ENCODE peak calls at places on chromosomes 11 and 22, in six cellular contexts. S is lower lobe of right lung; P is mesendoderm; Z is DND-41; T is CD8-positive, alpha-beta memory T cell; O is pancreas. U is an unnamed sample.

GRCh38 chr11:45658292-45658991 is 7.0 kb downstream of the CHST1 start:
- DNase-seq in S (no peak), P (peak; percentile 80), Z (peak; percentile 54), T (no peak), O (peak; percentile 15), U (no peak)

GRCh38 chr22:44338906-44339305 is 26.2 kb upstream of the SHISAL1 start:
- DNase-seq in S (no peak), P (no peak), Z (no peak), T (no peak), O (no peak), U (no peak)

GRCh38 chr22:22770280-22770871 is 117.2 kb upstream of the IGLL5 start:
- DNase-seq in S (no peak), P (peak; percentile 59), Z (peak; percentile 61), T (peak; percentile 31), O (peak; percentile 18), U (peak; percentile 46)

GRCh38 chr11:76251576-76251975 is 45.3 kb upstream of the WNT11 start:
- DNase-seq in S (no peak), P (no peak), Z (no peak), T (no peak), O (no peak), U (no peak)

GRCh38 chr11:9769621-9770020 is 105.7 kb downstream of the SWAP70 start:
- DNase-seq in S (no peak), P (no peak), Z (no peak), T (no peak), O (no peak), U (no peak)

GRCh38 chr11:14232652-14233051 is 126.3 kb downstream of the RRAS2 start:
- DNase-seq in S (no peak), P (peak; percentile 49), Z (no peak), T (no peak), O (no peak), U (no peak)

GRCh38 chr11:124670732-124671131 is 2.8 kb downstream of the SIAE start:
- DNase-seq in S (no peak), P (no peak), Z (peak; percentile 21), T (no peak), O (no peak), U (peak; percentile 53)

GRCh38 chr11:34358258-34358665 is 452 bp upstream of the ABTB2 start:
- DNase-seq in S (no peak), P (peak; percentile 91), Z (no peak), T (no peak), O (peak; percentile 62), U (no peak)

GRCh38 chr11:96794152-96794551 is 404.3 kb downstream of the JRKL start:
- DNase-seq in S (no peak), P (peak; percentile 52), Z (no peak), T (no peak), O (no peak), U (no peak)

GRCh38 chr11:72576196-72576595 is 98.0 kb downstream of the PDE2A start:
- DNase-seq in S (no peak), P (no peak), Z (no peak), T (no peak), O (no peak), U (no peak)

GRCh38 chr11:86138958-86139357 is 70.1 kb upstream of the PICALM start:
- DNase-seq in S (no peak), P (no peak), Z (no peak), T (no peak), O (no peak), U (no peak)

GRCh38 chr11:133823211-133823610 is 22.1 kb downstream of the SPATA19 start:
- DNase-seq in S (no peak), P (no peak), Z (no peak), T (no peak), O (no peak), U (no peak)

GRCh38 chr11:93524173-93524536 is 19.0 kb downstream of the SMCO4 start:
- DNase-seq in S (no peak), P (no peak), Z (no peak), T (no peak), O (no peak), U (no peak)

GRCh38 chr11:93526691-93527583 is 16.3 kb downstream of the SMCO4 start:
- DNase-seq in S (no peak), P (no peak), Z (no peak), T (no peak), O (no peak), U (peak; percentile 14)

GRCh38 chr11:93524868-93525267 is 18.3 kb downstream of the SMCO4 start:
- DNase-seq in S (no peak), P (no peak), Z (no peak), T (no peak), O (no peak), U (no peak)

GRCh38 chr11:93525601-93526000 is 17.6 kb downstream of the SMCO4 start:
- DNase-seq in S (no peak), P (no peak), Z (no peak), T (no peak), O (no peak), U (no peak)

DNA sequence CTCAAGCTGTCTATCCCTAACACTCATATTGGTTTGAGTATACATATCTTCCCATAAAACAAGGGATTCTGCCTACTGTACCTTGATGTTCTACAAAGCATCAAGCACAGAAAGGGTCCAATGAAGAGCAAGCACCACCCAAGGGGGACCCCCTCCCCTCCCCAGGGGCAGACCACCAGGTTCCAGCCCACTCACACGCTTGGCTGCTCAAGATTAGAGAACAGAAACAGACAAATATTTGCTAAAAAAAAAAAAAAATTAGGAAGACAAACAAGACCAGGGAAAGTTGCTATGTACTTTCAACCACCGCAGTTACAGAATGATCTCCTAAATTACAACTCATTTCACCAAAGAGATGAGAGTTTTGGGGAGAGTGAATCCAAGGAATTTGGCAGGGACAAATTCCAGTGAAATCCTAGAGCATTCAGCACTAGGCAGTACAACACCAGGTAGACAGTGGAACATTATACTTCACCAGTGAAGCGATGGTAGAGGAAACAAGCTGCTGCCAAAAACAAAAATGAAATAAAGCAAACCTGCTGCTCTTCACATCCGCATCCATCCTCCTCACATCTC is 17.0 kb downstream of the SMCO4 start:
- DNase-seq in S (no peak), P (no peak), Z (no peak), T (no peak), O (no peak), U (no peak)
- H3K4me3 ChIP-seq in S (no peak overlapping the region), P (no peak overlapping the region), Z (no peak overlapping the region), T (no peak overlapping the region), O (no peak overlapping the region), U (no peak overlapping the region)

GRCh38 chr11:2748814-2749554 is 49.2 kb upstream of the KCNQ1OT1 start:
- DNase-seq in S (peak; percentile 23), P (no peak), Z (no peak), T (no peak), O (no peak), U (no peak)

GRCh38 chr11:2750101-2750509 is 50.3 kb upstream of the KCNQ1OT1 start:
- DNase-seq in S (peak; percentile 28), P (no peak), Z (no peak), T (no peak), O (no peak), U (no peak)

GRCh38 chr11:2751523-2752203 is 51.9 kb upstream of the KCNQ1OT1 start:
- DNase-seq in S (peak; percentile 37), P (no peak), Z (no peak), T (no peak), O (no peak), U (no peak)

GRCh38 chr11:2752204-2752772 is 52.5 kb upstream of the KCNQ1OT1 start:
- DNase-seq in S (no peak), P (no peak), Z (no peak), T (no peak), O (no peak), U (no peak)

DNA sequence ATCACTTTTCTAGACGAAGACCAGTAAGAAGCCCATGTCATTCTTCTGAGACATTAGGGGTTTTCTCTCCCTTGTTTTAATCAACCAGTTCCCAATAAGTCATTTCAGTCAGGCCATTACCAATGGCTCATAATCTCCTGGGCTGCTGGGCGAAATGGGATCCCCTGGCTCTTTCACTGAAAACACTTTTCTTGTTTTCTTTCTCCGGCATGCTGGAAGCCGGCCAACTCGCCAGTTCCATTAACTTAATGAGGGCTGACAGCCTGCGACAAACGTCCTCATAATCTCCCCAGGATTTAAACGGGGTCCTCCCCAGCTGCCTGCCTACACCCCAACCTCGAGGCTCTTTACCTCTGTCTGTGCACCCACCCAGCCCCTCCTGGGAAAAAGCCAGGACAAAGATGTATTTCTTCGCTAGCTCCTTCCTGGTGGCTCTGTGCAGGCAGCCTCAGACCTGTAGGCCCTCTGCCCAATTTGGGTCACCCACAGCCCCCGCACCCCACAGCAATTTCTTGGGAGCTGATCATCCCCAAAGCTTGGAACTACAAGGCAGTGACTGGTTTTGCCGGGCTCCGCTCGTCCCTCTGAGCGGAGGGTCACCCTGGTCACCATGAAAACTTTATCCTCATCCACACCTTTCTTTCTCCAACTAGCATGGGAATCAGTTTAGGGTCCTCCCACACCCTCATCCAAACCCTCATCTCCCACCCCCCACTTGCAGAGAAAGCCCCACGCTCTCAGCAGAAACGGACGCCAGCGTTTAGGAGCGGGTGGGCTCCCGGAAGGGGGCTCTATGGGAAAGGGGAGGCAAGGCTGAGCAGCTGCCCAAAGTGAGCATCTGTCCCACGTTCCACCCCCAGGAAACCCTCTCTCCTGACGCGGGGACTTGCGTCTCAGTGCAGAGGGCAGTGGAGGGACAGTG is 51.1 kb upstream of the KCNQ1OT1 start:
- DNase-seq in S (peak; percentile 29), P (no peak), Z (no peak), T (no peak), O (no peak), U (no peak)
- H3K27me3 ChIP-seq in S (no peaks in the 10 kb centered on the region), P (no peaks in the 10 kb centered on the region), Z (peaks cover 4% of the 10 kb centered on the region), T (no peaks in the 10 kb centered on the region), O (no peaks in the 10 kb centered on the region), U (no peaks in the 10 kb centered on the region)

DNA sequence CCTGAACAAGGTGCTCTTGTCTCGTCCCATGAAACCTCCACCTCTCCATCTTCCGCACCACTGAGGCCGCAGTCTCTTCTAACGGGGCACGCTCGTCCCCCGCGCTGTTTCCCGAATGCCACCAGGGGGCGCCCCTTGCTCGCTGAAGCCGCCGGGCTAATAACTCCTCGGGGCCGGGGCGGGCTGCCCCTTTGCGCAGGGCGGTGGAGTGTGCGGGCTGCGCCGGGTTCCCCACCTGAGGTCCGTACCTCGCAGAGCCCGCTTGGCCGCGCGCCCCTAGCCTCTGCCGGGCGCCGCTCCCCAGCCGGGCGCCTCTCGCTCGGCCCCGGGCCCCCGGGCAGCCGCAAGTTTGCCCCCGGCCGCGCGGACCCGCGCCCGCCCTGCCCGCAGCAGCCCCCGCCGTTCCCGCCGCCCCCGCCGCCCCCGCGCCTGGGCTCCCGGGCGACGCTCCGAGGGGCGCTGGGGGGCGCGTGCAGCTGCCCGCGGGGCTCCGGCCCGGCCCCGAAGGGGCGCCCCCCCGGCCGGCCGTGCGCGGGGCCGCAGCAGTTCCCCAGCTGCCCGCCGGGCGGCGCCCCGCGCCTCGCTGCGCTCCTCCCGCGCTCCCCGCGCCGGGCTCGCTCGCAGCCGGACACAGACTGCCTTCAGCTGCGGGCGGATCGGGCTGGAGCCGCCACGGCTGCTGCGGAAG is at the start of gene GRIK4:
- DNase-seq in S (peak; percentile 85), P (peak; percentile 82), Z (peak; percentile 39), T (peak; percentile 57), O (peak; percentile 63), U (peak; percentile 57)
- H3K4me3 ChIP-seq in S (peak within 1 kb of the TSS; percentile 50), P (no peak within 1 kb of the TSS), Z (no peak within 1 kb of the TSS), T (no peak within 1 kb of the TSS), O (peak within 1 kb of the TSS; percentile 38), U (no peak within 1 kb of the TSS)

GRCh38 chr11:127106142-127106541 is 105.6 kb upstream of the KIRREL3 start:
- DNase-seq in S (no peak), P (peak; percentile 91), Z (no peak), T (no peak), O (peak; percentile 25), U (no peak)

GRCh38 chr11:127110542-127110941 is 110.0 kb upstream of the KIRREL3 start:
- DNase-seq in S (no peak), P (no peak), Z (no peak), T (no peak), O (no peak), U (no peak)

GRCh38 chr11:127106938-127107337 is 106.4 kb upstream of the KIRREL3 start:
- DNase-seq in S (no peak), P (no peak), Z (no peak), T (no peak), O (no peak), U (no peak)

GRCh38 chr11:127109796-127110195 is 109.2 kb upstream of the KIRREL3 start:
- DNase-seq in S (no peak), P (no peak), Z (no peak), T (no peak), O (no peak), U (no peak)

GRCh38 chr11:127108838-127109237 is 108.3 kb upstream of the KIRREL3 start:
- DNase-seq in S (no peak), P (no peak), Z (no peak), T (no peak), O (no peak), U (no peak)
- H3K27me3 ChIP-seq in S (no peaks in the 10 kb centered on the region), P (no peaks in the 10 kb centered on the region), Z (peaks cover 40% of the 10 kb centered on the region), T (no peaks in the 10 kb centered on the region), O (no peaks in the 10 kb centered on the region), U (no peaks in the 10 kb centered on the region)

U was measured in CD4-positive, alpha-beta memory T cell.